ENCODE peak calls at places on chromosomes 2 and 18, in seven cellular contexts. H, V, J, W, M, Q and U are unnamed samples.

GRCh38 chr2:128686881-128687550 is 368.3 kb upstream of the HS6ST1 start:
- DNase-seq in V (no peak), W (no peak), J (no peak), H (no peak), Q (no peak), M (no peak), U (no peak)

GRCh38 chr2:88666576-88666975 is 24.9 kb upstream of the RPIA start:
- DNase-seq in V (no peak), H (no peak), W (no peak), M (no peak), Q (no peak), J (no peak), U (no peak)

GRCh38 chr2:25929789-25930473 is 51.6 kb upstream of the ASXL2 start:
- DNase-seq in W (no peak), M (no peak), V (no peak), H (no peak), J (no peak), Q (no peak), U (no peak)

GRCh38 chr2:13676269-13676668 is 956.2 kb upstream of the LRATD1 start:
- DNase-seq in V (peak; percentile 0), Q (peak; percentile 21), J (peak; percentile 61), H (no peak), M (peak; percentile 17), W (no peak), U (no peak)

GRCh38 chr2:152766908-152767307 is 48.5 kb downstream of the ARL6IP6 start:
- DNase-seq in W (no peak), J (peak; percentile 65), H (no peak), V (peak; percentile 76), M (no peak), Q (peak; percentile 29), U (no peak)

GRCh38 chr18:70998490-70998889 is 709.6 kb downstream of the SOCS6 start:
- DNase-seq in M (no peak), H (no peak), W (no peak), Q (no peak), J (no peak), V (no peak), U (no peak)

GRCh38 chr2:27316655-27317412 is 6.1 kb downstream of the MPV17 start:
- DNase-seq in J (no peak), M (no peak), H (no peak), Q (no peak), W (no peak), V (no peak), U (no peak)

GRCh38 chr2:134704173-134704572 is 14.6 kb downstream of the TMEM163 start:
- DNase-seq in H (no peak), V (no peak), M (no peak), W (no peak), J (no peak), Q (no peak), U (no peak)

GRCh38 chr2:212052412-212053159 is 486.0 kb downstream of the ERBB4 start:
- DNase-seq in H (no peak), V (peak; percentile 51), J (peak; percentile 94), M (no peak), W (no peak), Q (peak; percentile 38), U (peak; percentile 11)

GRCh38 chr18:61829108-61829507 is 63.7 kb downstream of the RNF152 start:
- DNase-seq in Q (no peak), J (no peak), M (no peak), W (no peak), V (no peak), H (no peak), U (no peak)

GRCh38 chr2:204479557-204479956 is 65.7 kb upstream of the PARD3B start:
- DNase-seq in W (no peak), M (peak; percentile 24), V (no peak), J (peak; percentile 84), H (no peak), Q (no peak), U (no peak)

GRCh38 chr2:227748079-227748478 is 2.4 kb downstream of the SCYGR8 start:
- DNase-seq in J (no peak), W (no peak), Q (no peak), V (no peak), M (peak; percentile 28), H (no peak), U (no peak)

GRCh38 chr18:54386043-54386442 is 28.3 kb downstream of the C18orf54 start:
- DNase-seq in H (no peak), J (no peak), M (no peak), Q (no peak), W (no peak), V (no peak), U (no peak)

GRCh38 chr2:236622201-236622600 is 52.6 kb downstream of the ACKR3 start:
- DNase-seq in J (no peak), V (no peak), M (no peak), W (no peak), Q (no peak), H (no peak), U (no peak)

GRCh38 chr2:9087151-9087681 is 83.7 kb upstream of the MBOAT2 start:
- DNase-seq in H (no peak), W (no peak), J (peak; percentile 36), M (no peak), Q (no peak), V (no peak), U (no peak)

GRCh38 chr2:84085562-84085961 is 373.5 kb downstream of the SUCLG1 start:
- DNase-seq in H (no peak), W (no peak), Q (no peak), J (no peak), M (no peak), V (no peak), U (no peak)

GRCh38 chr2:11863103-11863502 is 116.7 kb downstream of the LPIN1 start:
- DNase-seq in J (no peak), Q (no peak), V (no peak), W (no peak), M (peak; percentile 84), H (no peak), U (no peak)

GRCh38 chr2:86491088-86491487 is 49.9 kb downstream of the KDM3A start:
- DNase-seq in H (no peak), J (no peak), Q (no peak), M (no peak), W (no peak), V (no peak), U (no peak)

GRCh38 chr2:86487062-86487461 is 45.9 kb downstream of the KDM3A start:
- DNase-seq in M (no peak), W (no peak), Q (no peak), J (no peak), H (no peak), V (no peak), U (no peak)

GRCh38 chr2:86489542-86489941 is 48.4 kb downstream of the KDM3A start:
- DNase-seq in M (no peak), H (no peak), W (no peak), Q (no peak), J (no peak), V (no peak), U (no peak)

GRCh38 chr2:86490245-86490644 is 49.1 kb downstream of the KDM3A start:
- DNase-seq in W (no peak), Q (no peak), M (no peak), J (no peak), H (no peak), V (no peak), U (no peak)

DNA sequence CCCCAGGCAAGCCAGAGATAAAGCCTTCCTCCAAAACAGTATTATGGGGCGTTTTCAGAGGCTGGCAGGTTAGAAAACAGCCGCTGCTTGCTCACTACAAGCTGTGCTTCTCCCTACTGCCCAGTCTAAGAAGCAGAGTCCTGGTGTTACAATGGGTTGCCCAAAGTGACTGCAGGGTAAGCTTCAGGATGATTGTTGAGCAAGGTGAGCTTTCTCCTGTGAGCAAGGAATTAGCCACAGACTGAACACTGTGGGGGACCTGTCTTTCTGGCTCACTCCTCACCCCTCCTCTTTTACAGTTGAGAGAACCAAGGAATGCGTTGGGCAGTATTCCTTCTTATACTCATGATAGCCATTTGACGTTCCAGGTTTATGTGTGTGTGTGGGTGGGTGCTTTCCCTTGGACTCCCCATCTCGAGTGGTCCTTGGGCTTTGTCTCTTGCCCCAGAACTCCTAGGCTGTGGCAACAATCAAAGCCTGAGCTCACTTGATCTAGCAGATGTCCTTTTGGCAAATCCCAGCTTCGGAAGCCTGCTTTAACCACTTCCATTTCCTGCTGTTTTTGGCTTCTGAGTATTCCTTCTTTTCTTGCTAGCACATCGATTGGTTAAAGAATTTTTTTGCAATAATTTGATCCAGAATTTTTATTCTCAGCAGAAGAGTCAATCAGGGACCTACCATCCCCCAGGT is 47.5 kb downstream of the KDM3A start:
- DNase-seq in H (no peak), J (no peak), M (no peak), Q (no peak), W (no peak), V (no peak), U (no peak)
- H3K4me3 ChIP-seq in H (no peak overlapping the region), J (no peak overlapping the region), M (no peak overlapping the region), Q (no peak overlapping the region), W (no peak overlapping the region), V (no peak overlapping the region), U (no peak overlapping the region)

DNA sequence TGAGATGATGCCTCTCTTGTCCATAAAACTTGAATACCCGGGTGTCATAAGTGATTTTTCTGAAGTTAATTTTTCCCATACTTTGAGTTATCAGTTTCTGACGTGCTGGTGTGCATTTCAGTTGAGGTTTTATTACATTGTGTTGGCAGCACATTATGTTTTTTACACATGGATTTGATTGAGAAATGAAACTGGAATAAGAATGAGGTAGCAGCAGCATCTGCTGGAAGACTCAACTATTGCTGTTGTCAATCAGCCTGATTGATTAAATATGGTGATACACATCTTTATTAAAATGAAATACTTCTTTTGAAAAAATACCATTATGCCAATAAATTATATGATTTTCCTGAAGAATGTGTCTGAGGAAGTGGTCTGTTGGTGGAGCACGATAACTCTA is 60.5 kb downstream of the INSIG2 start:
- DNase-seq in W (no peak), Q (no peak), H (no peak), V (peak; percentile 5), M (no peak), J (no peak), U (peak; percentile 29)
- TF ChIP-seq CTCF in W (no peak), Q (peak; percentile 6), H (no peak), V (no peak), M (no peak), J (no peak), U (peak; percentile 45)

DNA sequence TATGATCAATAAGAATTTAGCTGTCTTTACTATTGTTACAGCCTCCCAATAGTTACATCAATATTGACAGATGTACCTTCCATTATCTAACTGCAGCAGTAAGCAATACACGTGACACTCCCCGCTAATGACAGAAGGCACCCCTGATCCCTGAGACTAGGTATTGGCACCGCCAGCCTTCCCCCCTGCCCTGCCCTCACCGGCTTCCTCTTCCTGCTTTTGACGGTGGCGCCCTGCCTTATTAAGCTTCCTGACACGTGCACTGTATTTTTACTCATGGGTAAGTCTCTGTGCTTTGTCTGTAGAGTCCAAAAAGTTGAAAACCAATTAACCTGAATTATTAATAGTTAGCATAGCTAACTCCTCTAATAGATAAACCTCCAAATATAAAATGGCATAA is 223.5 kb downstream of the EIPR1 start:
- DNase-seq in V (no peak), J (no peak), H (peak; percentile 79), W (no peak), Q (no peak), M (no peak), U (no peak)
- H3K4me3 ChIP-seq in V (no peak overlapping the region), J (no peak overlapping the region), H (peak overlapping the region; percentile 27), W (no peak overlapping the region), Q (no peak overlapping the region), M (no peak overlapping the region), U (no peak overlapping the region)

GRCh38 chr2:131113566-131114227 is 8.6 kb downstream of the PLEKHB2 start:
- DNase-seq in W (no peak), V (no peak), M (no peak), H (no peak), Q (no peak), J (no peak), U (no peak)
- TF ChIP-seq CTCF in W (no peak), V (no peak), M (no peak), H (no peak), Q (no peak), J (no peak), U (no peak)

GRCh38 chr18:33951031-33951430 is 273.7 kb downstream of the NOL4 start:
- DNase-seq in M (no peak), V (no peak), Q (no peak), J (peak; percentile 14), H (no peak), W (no peak), U (no peak)
- H3K4me3 ChIP-seq in M (no peak overlapping the region), V (no peak overlapping the region), Q (no peak overlapping the region), J (no peak overlapping the region), H (no peak overlapping the region), W (no peak overlapping the region), U (no peak overlapping the region)